ENCODE peak calls at places on chromosomes 16 and 17, in seven cellular contexts. One of them, this sample, is unnamed.

GRCh38 chr17:546456-546855 is 168.2 kb downstream of the VPS53 start:
- DNase-seq in effector memory CD4-positive, alpha-beta T cell: no peak
- DNase-seq in fibroblast of the aortic adventitia: no peak
- DNase-seq in astrocyte of the spinal cord: no peak
- DNase-seq in nucleus accumbens: no peak
- DNase-seq in Right ventricle myocardium superior: no peak
- DNase-seq in T-cell: no peak
- DNase-seq in this sample: no peak

GRCh38 chr17:72336026-72336803 is 215.4 kb downstream of the SOX9 start:
- DNase-seq in effector memory CD4-positive, alpha-beta T cell: no peak
- DNase-seq in fibroblast of the aortic adventitia: no peak
- DNase-seq in astrocyte of the spinal cord: peak; percentile 60
- DNase-seq in nucleus accumbens: peak; percentile 43
- DNase-seq in Right ventricle myocardium superior: no peak
- DNase-seq in T-cell: no peak
- DNase-seq in this sample: no peak

GRCh38 chr17:63960430-63960829 is 12.3 kb downstream of the SCN4A start:
- DNase-seq in effector memory CD4-positive, alpha-beta T cell: no peak
- DNase-seq in fibroblast of the aortic adventitia: no peak
- DNase-seq in astrocyte of the spinal cord: no peak
- DNase-seq in nucleus accumbens: no peak
- DNase-seq in Right ventricle myocardium superior: no peak
- DNase-seq in T-cell: no peak
- DNase-seq in this sample: no peak

GRCh38 chr16:83926726-83927397 is 26.2 kb upstream of the OSGIN1 start:
- DNase-seq in effector memory CD4-positive, alpha-beta T cell: peak; percentile 9
- DNase-seq in fibroblast of the aortic adventitia: peak; percentile 66
- DNase-seq in astrocyte of the spinal cord: peak; percentile 62
- DNase-seq in nucleus accumbens: peak; percentile 77
- DNase-seq in Right ventricle myocardium superior: peak; percentile 81
- DNase-seq in T-cell: no peak
- DNase-seq in this sample: peak; percentile 80

GRCh38 chr16:14168146-14168545 is 97.0 kb downstream of the MRTFB start:
- DNase-seq in effector memory CD4-positive, alpha-beta T cell: no peak
- DNase-seq in fibroblast of the aortic adventitia: peak; percentile 5
- DNase-seq in astrocyte of the spinal cord: no peak
- DNase-seq in nucleus accumbens: no peak
- DNase-seq in Right ventricle myocardium superior: no peak
- DNase-seq in T-cell: no peak
- DNase-seq in this sample: no peak

GRCh38 chr17:12421646-12422306 is 243.9 kb upstream of the MYOCD start:
- DNase-seq in effector memory CD4-positive, alpha-beta T cell: no peak
- DNase-seq in fibroblast of the aortic adventitia: no peak
- DNase-seq in astrocyte of the spinal cord: no peak
- DNase-seq in nucleus accumbens: no peak
- DNase-seq in Right ventricle myocardium superior: no peak
- DNase-seq in T-cell: no peak
- DNase-seq in this sample: no peak

GRCh38 chr16:2686912-2687507 is 4.7 kb downstream of the KCTD5 start:
- DNase-seq in effector memory CD4-positive, alpha-beta T cell: no peak
- DNase-seq in fibroblast of the aortic adventitia: no peak
- DNase-seq in astrocyte of the spinal cord: no peak
- DNase-seq in nucleus accumbens: no peak
- DNase-seq in Right ventricle myocardium superior: peak; percentile 77
- DNase-seq in T-cell: peak; percentile 3
- DNase-seq in this sample: no peak

GRCh38 chr17:80782536-80783427 is 208.9 kb upstream of the CHMP6 start:
- DNase-seq in effector memory CD4-positive, alpha-beta T cell: peak; percentile 17
- DNase-seq in fibroblast of the aortic adventitia: no peak
- DNase-seq in astrocyte of the spinal cord: no peak
- DNase-seq in nucleus accumbens: no peak
- DNase-seq in Right ventricle myocardium superior: no peak
- DNase-seq in T-cell: peak; percentile 42
- DNase-seq in this sample: peak; percentile 46

GRCh38 chr16:72542103-72542502 is 370.1 kb upstream of the PMFBP1 start:
- DNase-seq in effector memory CD4-positive, alpha-beta T cell: no peak
- DNase-seq in fibroblast of the aortic adventitia: no peak
- DNase-seq in astrocyte of the spinal cord: no peak
- DNase-seq in nucleus accumbens: no peak
- DNase-seq in Right ventricle myocardium superior: no peak
- DNase-seq in T-cell: no peak
- DNase-seq in this sample: no peak

GRCh38 chr17:45019177-45019711 is 32.2 kb downstream of the DCAKD start:
- DNase-seq in effector memory CD4-positive, alpha-beta T cell: peak; percentile 5
- DNase-seq in fibroblast of the aortic adventitia: peak; percentile 41
- DNase-seq in astrocyte of the spinal cord: no peak
- DNase-seq in nucleus accumbens: peak; percentile 26
- DNase-seq in Right ventricle myocardium superior: peak; percentile 73
- DNase-seq in T-cell: no peak
- DNase-seq in this sample: peak; percentile 89

GRCh38 chr16:23571895-23572294 is 14.4 kb downstream of the UBFD1 start:
- DNase-seq in effector memory CD4-positive, alpha-beta T cell: no peak
- DNase-seq in fibroblast of the aortic adventitia: no peak
- DNase-seq in astrocyte of the spinal cord: no peak
- DNase-seq in nucleus accumbens: no peak
- DNase-seq in Right ventricle myocardium superior: no peak
- DNase-seq in T-cell: no peak
- DNase-seq in this sample: no peak

GRCh38 chr16:57373117-57373947 is 1.0 kb downstream of the CX3CL1 start:
- DNase-seq in effector memory CD4-positive, alpha-beta T cell: no peak
- DNase-seq in fibroblast of the aortic adventitia: no peak
- DNase-seq in astrocyte of the spinal cord: no peak
- DNase-seq in nucleus accumbens: no peak
- DNase-seq in Right ventricle myocardium superior: no peak
- DNase-seq in T-cell: no peak
- DNase-seq in this sample: no peak

GRCh38 chr16:12150600-12150999 is 174.1 kb downstream of the SNX29 start:
- DNase-seq in effector memory CD4-positive, alpha-beta T cell: no peak
- DNase-seq in fibroblast of the aortic adventitia: no peak
- DNase-seq in astrocyte of the spinal cord: no peak
- DNase-seq in nucleus accumbens: no peak
- DNase-seq in Right ventricle myocardium superior: no peak
- DNase-seq in T-cell: no peak
- DNase-seq in this sample: no peak

GRCh38 chr17:1713878-1714487 is 3.8 kb upstream of the TLCD2 start:
- DNase-seq in effector memory CD4-positive, alpha-beta T cell: no peak
- DNase-seq in fibroblast of the aortic adventitia: peak; percentile 52
- DNase-seq in astrocyte of the spinal cord: no peak
- DNase-seq in nucleus accumbens: no peak
- DNase-seq in Right ventricle myocardium superior: no peak
- DNase-seq in T-cell: no peak
- DNase-seq in this sample: peak; percentile 49

GRCh38 chr16:73916839-73917594 is 379.6 kb upstream of the PSMD7 start:
- DNase-seq in effector memory CD4-positive, alpha-beta T cell: no peak
- DNase-seq in fibroblast of the aortic adventitia: no peak
- DNase-seq in astrocyte of the spinal cord: no peak
- DNase-seq in nucleus accumbens: no peak
- DNase-seq in Right ventricle myocardium superior: no peak
- DNase-seq in T-cell: no peak
- DNase-seq in this sample: peak; percentile 3

GRCh38 chr17:44069974-44070454 is 521 bp upstream of the G6PC3 start:
- DNase-seq in effector memory CD4-positive, alpha-beta T cell: no peak
- DNase-seq in fibroblast of the aortic adventitia: peak; percentile 11
- DNase-seq in astrocyte of the spinal cord: no peak
- DNase-seq in nucleus accumbens: peak; percentile 17
- DNase-seq in Right ventricle myocardium superior: no peak
- DNase-seq in T-cell: no peak
- DNase-seq in this sample: peak; percentile 36

GRCh38 chr17:50064253-50064991 is 8.5 kb downstream of the ITGA3 start:
- DNase-seq in effector memory CD4-positive, alpha-beta T cell: no peak
- DNase-seq in fibroblast of the aortic adventitia: peak; percentile 86
- DNase-seq in astrocyte of the spinal cord: peak; percentile 91
- DNase-seq in nucleus accumbens: peak; percentile 56
- DNase-seq in Right ventricle myocardium superior: no peak
- DNase-seq in T-cell: no peak
- DNase-seq in this sample: peak; percentile 97

GRCh38 chr17:28348979-28349378 is 8.3 kb downstream of the POLDIP2 start:
- DNase-seq in effector memory CD4-positive, alpha-beta T cell: no peak
- DNase-seq in fibroblast of the aortic adventitia: no peak
- DNase-seq in astrocyte of the spinal cord: no peak
- DNase-seq in nucleus accumbens: no peak
- DNase-seq in Right ventricle myocardium superior: no peak
- DNase-seq in T-cell: no peak
- DNase-seq in this sample: no peak

GRCh38 chr16:31219154-31219741 is 2.3 kb upstream of the PYDC1 start:
- DNase-seq in effector memory CD4-positive, alpha-beta T cell: no peak
- DNase-seq in fibroblast of the aortic adventitia: no peak
- DNase-seq in astrocyte of the spinal cord: no peak
- DNase-seq in nucleus accumbens: no peak
- DNase-seq in Right ventricle myocardium superior: no peak
- DNase-seq in T-cell: no peak
- DNase-seq in this sample: no peak

GRCh38 chr17:34721326-34721725 is 141.9 kb downstream of the TMEM132E start:
- DNase-seq in effector memory CD4-positive, alpha-beta T cell: no peak
- DNase-seq in fibroblast of the aortic adventitia: no peak
- DNase-seq in astrocyte of the spinal cord: no peak
- DNase-seq in nucleus accumbens: no peak
- DNase-seq in Right ventricle myocardium superior: no peak
- DNase-seq in T-cell: no peak
- DNase-seq in this sample: no peak

GRCh38 chr17:40303009-40303657 is 5.8 kb upstream of the RARA start:
- DNase-seq in effector memory CD4-positive, alpha-beta T cell: no peak
- DNase-seq in fibroblast of the aortic adventitia: peak; percentile 85
- DNase-seq in astrocyte of the spinal cord: peak; percentile 75
- DNase-seq in nucleus accumbens: no peak
- DNase-seq in Right ventricle myocardium superior: no peak
- DNase-seq in T-cell: no peak
- DNase-seq in this sample: peak; percentile 92

GRCh38 chr17:49132699-49133364 is at the start of gene B4GALNT2:
- DNase-seq in effector memory CD4-positive, alpha-beta T cell: no peak
- DNase-seq in fibroblast of the aortic adventitia: no peak
- DNase-seq in astrocyte of the spinal cord: no peak
- DNase-seq in nucleus accumbens: no peak
- DNase-seq in Right ventricle myocardium superior: no peak
- DNase-seq in T-cell: no peak
- DNase-seq in this sample: peak; percentile 15

GRCh38 chr17:73118876-73119485 is 26.5 kb upstream of the SLC39A11 start:
- DNase-seq in effector memory CD4-positive, alpha-beta T cell: no peak
- DNase-seq in fibroblast of the aortic adventitia: no peak
- DNase-seq in astrocyte of the spinal cord: no peak
- DNase-seq in nucleus accumbens: no peak
- DNase-seq in Right ventricle myocardium superior: no peak
- DNase-seq in T-cell: no peak
- DNase-seq in this sample: no peak

GRCh38 chr17:76492989-76493501 is 8.2 kb downstream of the RHBDF2 start:
- DNase-seq in effector memory CD4-positive, alpha-beta T cell: no peak
- DNase-seq in fibroblast of the aortic adventitia: peak; percentile 50
- DNase-seq in astrocyte of the spinal cord: peak; percentile 87
- DNase-seq in nucleus accumbens: peak; percentile 38
- DNase-seq in Right ventricle myocardium superior: peak; percentile 83
- DNase-seq in T-cell: no peak
- DNase-seq in this sample: peak; percentile 80

GRCh38 chr17:80842456-80843053 is 149.1 kb upstream of the CHMP6 start:
- DNase-seq in effector memory CD4-positive, alpha-beta T cell: no peak
- DNase-seq in fibroblast of the aortic adventitia: no peak
- DNase-seq in astrocyte of the spinal cord: no peak
- DNase-seq in nucleus accumbens: no peak
- DNase-seq in Right ventricle myocardium superior: no peak
- DNase-seq in T-cell: no peak
- DNase-seq in this sample: no peak

GRCh38 chr16:26491962-26492361 is 574.8 kb upstream of the C16orf82 start:
- DNase-seq in effector memory CD4-positive, alpha-beta T cell: no peak
- DNase-seq in fibroblast of the aortic adventitia: no peak
- DNase-seq in astrocyte of the spinal cord: no peak
- DNase-seq in nucleus accumbens: no peak
- DNase-seq in Right ventricle myocardium superior: no peak
- DNase-seq in T-cell: no peak
- DNase-seq in this sample: no peak

GRCh38 chr16:50367777-50368409 is 895 bp downstream of the BRD7 start:
- DNase-seq in effector memory CD4-positive, alpha-beta T cell: no peak
- DNase-seq in fibroblast of the aortic adventitia: no peak
- DNase-seq in astrocyte of the spinal cord: no peak
- DNase-seq in nucleus accumbens: no peak
- DNase-seq in Right ventricle myocardium superior: no peak
- DNase-seq in T-cell: no peak
- DNase-seq in this sample: peak; percentile 56

GRCh38 chr17:65314212-65314611 is 177.0 kb downstream of the RGS9 start:
- DNase-seq in effector memory CD4-positive, alpha-beta T cell: no peak
- DNase-seq in fibroblast of the aortic adventitia: no peak
- DNase-seq in astrocyte of the spinal cord: no peak
- DNase-seq in nucleus accumbens: no peak
- DNase-seq in Right ventricle myocardium superior: no peak
- DNase-seq in T-cell: no peak
- DNase-seq in this sample: no peak

GRCh38 chr16:48432136-48432535 is 46.9 kb upstream of the SIAH1 start:
- DNase-seq in effector memory CD4-positive, alpha-beta T cell: no peak
- DNase-seq in fibroblast of the aortic adventitia: no peak
- DNase-seq in astrocyte of the spinal cord: no peak
- DNase-seq in nucleus accumbens: no peak
- DNase-seq in Right ventricle myocardium superior: no peak
- DNase-seq in T-cell: no peak
- DNase-seq in this sample: no peak

GRCh38 chr17:27907976-27908558 is 14.9 kb upstream of the LYRM9 start:
- DNase-seq in effector memory CD4-positive, alpha-beta T cell: no peak
- DNase-seq in fibroblast of the aortic adventitia: no peak
- DNase-seq in astrocyte of the spinal cord: no peak
- DNase-seq in nucleus accumbens: no peak
- DNase-seq in Right ventricle myocardium superior: no peak
- DNase-seq in T-cell: no peak
- DNase-seq in this sample: no peak

GRCh38 chr17:52157603-52158449 is 688 bp downstream of the CA10 start:
- DNase-seq in effector memory CD4-positive, alpha-beta T cell: no peak
- DNase-seq in fibroblast of the aortic adventitia: no peak
- DNase-seq in astrocyte of the spinal cord: no peak
- DNase-seq in nucleus accumbens: no peak
- DNase-seq in Right ventricle myocardium superior: no peak
- DNase-seq in T-cell: no peak
- DNase-seq in this sample: no peak

GRCh38 chr16:54283735-54284318 is 2.8 kb downstream of the IRX3 start:
- DNase-seq in effector memory CD4-positive, alpha-beta T cell: no peak
- DNase-seq in fibroblast of the aortic adventitia: peak; percentile 38
- DNase-seq in astrocyte of the spinal cord: no peak
- DNase-seq in nucleus accumbens: no peak
- DNase-seq in Right ventricle myocardium superior: no peak
- DNase-seq in T-cell: no peak
- DNase-seq in this sample: no peak

GRCh38 chr16:23013484-23013883 is 135.8 kb downstream of the USP31 start:
- DNase-seq in effector memory CD4-positive, alpha-beta T cell: no peak
- DNase-seq in fibroblast of the aortic adventitia: no peak
- DNase-seq in astrocyte of the spinal cord: no peak
- DNase-seq in nucleus accumbens: no peak
- DNase-seq in Right ventricle myocardium superior: no peak
- DNase-seq in T-cell: no peak
- DNase-seq in this sample: peak; percentile 8

GRCh38 chr17:80675451-80676095 is 130.9 kb downstream of the RPTOR start:
- DNase-seq in effector memory CD4-positive, alpha-beta T cell: no peak
- DNase-seq in fibroblast of the aortic adventitia: no peak
- DNase-seq in astrocyte of the spinal cord: no peak
- DNase-seq in nucleus accumbens: no peak
- DNase-seq in Right ventricle myocardium superior: no peak
- DNase-seq in T-cell: no peak
- DNase-seq in this sample: no peak

GRCh38 chr17:82003411-82004381 is 19.0 kb downstream of the CENPX start:
- DNase-seq in effector memory CD4-positive, alpha-beta T cell: no peak
- DNase-seq in fibroblast of the aortic adventitia: peak; percentile 95
- DNase-seq in astrocyte of the spinal cord: peak; percentile 97
- DNase-seq in nucleus accumbens: no peak
- DNase-seq in Right ventricle myocardium superior: peak; percentile 67
- DNase-seq in T-cell: no peak
- DNase-seq in this sample: peak; percentile 96